ENCODE peak calls at places on chromosomes 1 and 21, in six cellular contexts. R, V, W, T, X and N are unnamed samples.

GRCh38 chr1:27350673-27351540 is 9.1 kb downstream of the SYTL1 start:
- DNase-seq in R (no peak), V (peak; percentile 49), W (no peak), T (no peak), X (peak; percentile 11), N (peak; percentile 65)

GRCh38 chr21:42991992-42992740 is 17.8 kb downstream of the PKNOX1 start:
- DNase-seq in R (peak; percentile 34), V (peak; percentile 96), W (no peak), T (peak; percentile 67), X (peak; percentile 87), N (no peak)

GRCh38 chr21:14405225-14405624 is 22.3 kb upstream of the HSPA13 start:
- DNase-seq in R (no peak), V (no peak), W (no peak), T (no peak), X (no peak), N (no peak)

GRCh38 chr1:206895320-206895719 is 1.9 kb upstream of the IL24 start:
- DNase-seq in R (no peak), V (no peak), W (no peak), T (no peak), X (no peak), N (no peak)

GRCh38 chr1:22739648-22740385 is 29.2 kb downstream of the EPHB2 start:
- DNase-seq in R (no peak), V (peak; percentile 93), W (no peak), T (peak; percentile 40), X (peak; percentile 95), N (no peak)

GRCh38 chr1:14737561-14738094 is 139.1 kb downstream of the KAZN start:
- DNase-seq in R (no peak), V (peak; percentile 22), W (no peak), T (no peak), X (no peak), N (no peak)

GRCh38 chr1:2327841-2328240 is 63.5 kb downstream of the MORN1 start:
- DNase-seq in R (no peak), V (no peak), W (no peak), T (no peak), X (no peak), N (no peak)

GRCh38 chr1:61782771-61783170 is 40.5 kb downstream of the PATJ start:
- DNase-seq in R (peak; percentile 24), V (no peak), W (peak; percentile 56), T (no peak), X (no peak), N (no peak)

GRCh38 chr1:240284656-240285427 is 193.2 kb downstream of the FMN2 start:
- DNase-seq in R (no peak), V (peak; percentile 71), W (no peak), T (no peak), X (no peak), N (no peak)

GRCh38 chr1:6783956-6784559 is 1.2 kb upstream of the CAMTA1 start:
- DNase-seq in R (no peak), V (no peak), W (no peak), T (no peak), X (peak; percentile 36), N (no peak)

GRCh38 chr1:71921935-71922559 is 360.3 kb downstream of the NEGR1 start:
- DNase-seq in R (no peak), V (no peak), W (no peak), T (no peak), X (no peak), N (no peak)

GRCh38 chr21:17585875-17586450 is 26.7 kb downstream of the BTG3 start:
- DNase-seq in R (peak; percentile 58), V (peak; percentile 66), W (peak; percentile 10), T (no peak), X (peak; percentile 67), N (no peak)

GRCh38 chr1:156160000-156160743 is 6.8 kb downstream of the SEMA4A start:
- DNase-seq in R (no peak), V (no peak), W (no peak), T (no peak), X (no peak), N (no peak)

GRCh38 chr1:155007253-155007828 is 4.7 kb downstream of the ZBTB7B start:
- DNase-seq in R (peak; percentile 86), V (no peak), W (no peak), T (no peak), X (no peak), N (no peak)

GRCh38 chr1:93537924-93538323 is 90.0 kb downstream of the FNBP1L start:
- DNase-seq in R (no peak), V (no peak), W (no peak), T (no peak), X (no peak), N (no peak)

GRCh38 chr1:24244519-24245268 is 57.6 kb upstream of the IFNLR1 start:
- DNase-seq in R (no peak), V (no peak), W (no peak), T (no peak), X (no peak), N (no peak)

GRCh38 chr1:16446116-16446515 is 5.6 kb downstream of the NECAP2 start:
- DNase-seq in R (no peak), V (no peak), W (no peak), T (no peak), X (no peak), N (no peak)

GRCh38 chr1:109620396-109620817 is 770 bp downstream of the AMPD2 start:
- DNase-seq in R (peak; percentile 49), V (peak; percentile 79), W (no peak), T (no peak), X (no peak), N (no peak)

GRCh38 chr1:109040627-109041613 is 982 bp downstream of the WDR47 start:
- DNase-seq in R (no peak), V (peak; percentile 52), W (peak; percentile 31), T (no peak), X (peak; percentile 34), N (peak; percentile 26)

GRCh38 chr1:238254935-238255334 is 364.2 kb upstream of the ZP4 start:
- DNase-seq in R (no peak), V (no peak), W (no peak), T (no peak), X (no peak), N (no peak)

GRCh38 chr1:227745568-227745967 is 10.3 kb downstream of the SNAP47 start:
- DNase-seq in R (no peak), V (no peak), W (no peak), T (no peak), X (no peak), N (no peak)

GRCh38 chr1:12434174-12434573 is 183.8 kb downstream of the DHRS3 start:
- DNase-seq in R (no peak), V (peak; percentile 78), W (peak; percentile 50), T (peak; percentile 42), X (peak; percentile 93), N (no peak)

GRCh38 chr1:171715813-171716251 is 26.0 kb downstream of the VAMP4 start:
- DNase-seq in R (no peak), V (peak; percentile 55), W (no peak), T (peak; percentile 10), X (no peak), N (no peak)

GRCh38 chr1:30618335-30618747 is 105.0 kb downstream of the MATN1 start:
- DNase-seq in R (no peak), V (no peak), W (no peak), T (no peak), X (no peak), N (no peak)
- TF ChIP-seq CTCF in R (no peak), V (no peak), W (no peak), T (no peak), X (no peak), N (no peak)

DNA sequence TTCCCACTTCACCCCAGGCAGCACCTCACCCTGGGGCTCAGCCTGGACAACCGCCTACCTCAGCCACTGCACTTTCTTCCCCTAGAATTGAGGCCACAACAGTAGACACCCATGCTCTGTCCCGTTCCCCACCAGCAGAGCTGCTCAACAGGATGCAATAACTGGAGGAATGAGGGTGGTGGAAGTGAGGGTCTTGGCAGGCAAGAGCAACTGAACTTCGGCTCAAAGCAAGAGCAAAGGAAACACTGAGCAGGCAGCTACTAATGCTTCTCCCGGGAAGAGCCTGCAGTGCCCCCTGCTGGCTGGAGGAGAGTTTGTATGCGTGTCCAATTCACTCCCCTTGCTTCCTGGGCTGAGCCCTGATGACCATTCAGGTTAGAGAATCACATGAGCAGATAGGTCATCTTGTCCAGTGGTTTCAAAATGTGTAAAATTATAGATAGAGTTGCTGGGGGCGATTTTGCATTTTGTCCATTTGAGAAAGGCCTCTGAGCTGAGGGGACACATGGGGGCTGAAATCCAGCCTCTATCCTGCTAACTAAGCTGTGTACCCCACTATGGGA is 13.9 kb downstream of the NT5C1A start:
- DNase-seq in R (peak; percentile 73), V (peak; percentile 73), W (peak; percentile 63), T (no peak), X (peak; percentile 56), N (peak; percentile 72)
- TF ChIP-seq CTCF in R (peak; percentile 58), V (peak; percentile 68), W (peak; percentile 85), T (peak; percentile 77), X (peak; percentile 80), N (peak; percentile 82)

GRCh38 chr1:232077809-232078208 is 451.2 kb downstream of the DISC1 start:
- DNase-seq in R (no peak), V (no peak), W (no peak), T (no peak), X (no peak), N (no peak)

DNA sequence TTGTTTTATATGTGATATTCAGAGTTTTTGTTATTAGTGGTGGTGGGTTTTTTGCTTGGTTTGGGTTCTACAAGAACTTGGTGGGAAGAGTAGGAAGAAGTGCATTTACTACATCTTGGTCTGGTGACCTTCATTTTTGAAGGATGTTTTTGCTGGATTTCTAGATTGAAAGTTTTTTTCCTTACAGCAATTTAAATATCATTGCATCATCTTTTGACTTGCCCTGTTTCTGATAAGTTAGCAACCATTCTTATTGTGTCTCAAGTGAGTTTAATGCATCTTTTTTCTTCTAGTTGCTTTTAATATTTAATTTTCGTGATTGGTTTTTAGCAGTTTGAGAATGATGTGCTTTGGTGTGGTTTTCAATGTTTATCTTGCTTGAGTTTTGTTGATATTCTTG is 447.7 kb downstream of the DISC1 start:
- DNase-seq in R (no peak), V (no peak), W (no peak), T (no peak), X (no peak), N (no peak)
- TF ChIP-seq CTCF in R (no peak), V (no peak), W (no peak), T (no peak), X (no peak), N (no peak)

GRCh38 chr1:177410179-177410766 is 239.5 kb downstream of the BRINP2 start:
- DNase-seq in R (no peak), V (no peak), W (no peak), T (no peak), X (no peak), N (no peak)

GRCh38 chr1:177413982-177414654 is 243.4 kb downstream of the BRINP2 start:
- DNase-seq in R (no peak), V (no peak), W (no peak), T (no peak), X (no peak), N (no peak)

GRCh38 chr1:177411371-177411770 is 240.6 kb downstream of the BRINP2 start:
- DNase-seq in R (no peak), V (no peak), W (no peak), T (no peak), X (no peak), N (no peak)
- TF ChIP-seq CTCF in R (no peak), V (no peak), W (no peak), T (no peak), X (no peak), N (no peak)